ENCODE peak calls at places on chromosomes 2 and 18, in five cellular contexts. L is activated T-helper 1 cell treated with Interleukin-2 at 50 U/mL for 16 hours; J is NCI-H2171 treated with DMSO at 0.1 percent for 48 hours; N is effector CD4-positive, alpha-beta T cell; X is CD4-positive, alpha-beta T cell. E is an unnamed sample.

GRCh38 chr2:139369423-139370409 is 589.5 kb upstream of the NXPH2 start:
- DNase-seq in L (no peak), J (no peak), N (no peak), X (no peak), E (no peak)

GRCh38 chr2:42764096-42764495 is at the start of gene OXER1:
- DNase-seq in L (no peak), J (no peak), N (no peak), X (no peak), E (no peak)

GRCh38 chr18:9428862-9429661 is 46.3 kb upstream of the RALBP1 start:
- DNase-seq in L (no peak), J (no peak), N (no peak), X (no peak), E (no peak)

GRCh38 chr2:55961318-55961911 is 37.8 kb upstream of the EFEMP1 start:
- DNase-seq in L (no peak), J (peak), N (no peak), X (no peak), E (no peak)

GRCh38 chr2:72155151-72155550 is 7.5 kb upstream of the CYP26B1 start:
- DNase-seq in L (no peak), J (no peak), N (no peak), X (no peak), E (no peak)

GRCh38 chr2:1869987-1870386 is 125.7 kb upstream of the PXDN start:
- DNase-seq in L (no peak), J (no peak), N (no peak), X (no peak), E (no peak)

GRCh38 chr2:71226391-71226964 is 425 bp downstream of the PAIP2B start:
- DNase-seq in L (no peak), J (peak), N (peak), X (no peak), E (peak)

GRCh38 chr2:99960724-99961566 is 181.4 kb downstream of the AFF3 start:
- DNase-seq in L (no peak), J (peak), N (no peak), X (no peak), E (no peak)

GRCh38 chr2:28586864-28587263 is 91.0 kb downstream of the PLB1 start:
- DNase-seq in L (peak), J (no peak), N (peak), X (peak), E (no peak)

GRCh38 chr2:25692737-25693445 is 19.5 kb upstream of the DTNB start:
- DNase-seq in L (no peak), J (no peak), N (no peak), X (no peak), E (no peak)

GRCh38 chr2:226885769-226886435 is 50.0 kb downstream of the RHBDD1 start:
- DNase-seq in L (no peak), J (no peak), N (no peak), X (no peak), E (no peak)